ENCODE peak calls at places on chromosomes 2 and 18, in ten cellular contexts. H, P, W, A, E, I, M, R, O and S are unnamed samples.

GRCh38 chr2:75528221-75528977 is 32.3 kb downstream of the EVA1A start:
- DNase-seq in O (no peak), A (no peak), E (no peak), P (peak; percentile 24), I (no peak), H (no peak), W (no peak), R (no peak), M (no peak), S (no peak)

GRCh38 chr2:120647487-120647886 is 88.2 kb upstream of the GLI2 start:
- DNase-seq in A (no peak), P (no peak), I (no peak), R (no peak), H (no peak), O (no peak), M (peak; percentile 59), E (peak; percentile 2), W (peak; percentile 89), S (no peak)

GRCh38 chr2:55365303-55365702 is 54.4 kb downstream of the CCDC88A start:
- DNase-seq in H (no peak), R (no peak), I (no peak), W (peak; percentile 0), O (no peak), P (no peak), M (no peak), E (no peak), A (no peak), S (no peak)

GRCh38 chr18:48949051-48949605 is 1.6 kb downstream of the SMAD7 start:
- DNase-seq in A (no peak), O (no peak), H (peak; percentile 84), W (no peak), I (no peak), P (no peak), E (no peak), M (no peak), R (peak; percentile 59), S (peak; percentile 48)

GRCh38 chr2:128661289-128661688 is 342.6 kb upstream of the HS6ST1 start:
- DNase-seq in M (no peak), O (no peak), A (no peak), W (no peak), E (peak; percentile 48), I (no peak), H (no peak), P (no peak), R (no peak), S (no peak)

GRCh38 chr2:56624181-56624580 is 440.4 kb downstream of the CCDC85A start:
- DNase-seq in M (no peak), R (no peak), W (no peak), E (no peak), O (no peak), A (no peak), P (no peak), H (no peak), I (no peak), S (no peak)

GRCh38 chr18:34884456-34884855 is 156.8 kb upstream of the MAPRE2 start:
- DNase-seq in E (no peak), I (no peak), O (no peak), P (no peak), H (no peak), R (no peak), A (no peak), M (no peak), W (no peak), S (no peak)

GRCh38 chr2:158403237-158403636 is 53.3 kb downstream of the CCDC148 start:
- DNase-seq in O (no peak), I (no peak), P (no peak), W (peak; percentile 3), E (no peak), R (no peak), M (no peak), A (no peak), H (no peak), S (no peak)

GRCh38 chr18:58996131-58996632 is 131.5 kb downstream of the ZNF532 start:
- DNase-seq in O (no peak), P (no peak), E (no peak), A (peak; percentile 38), R (no peak), M (peak; percentile 96), H (no peak), I (no peak), W (peak; percentile 91), S (no peak)

GRCh38 chr2:71933467-71934319 is 214.0 kb downstream of the CYP26B1 start:
- DNase-seq in E (peak; percentile 55), H (no peak), M (peak; percentile 58), W (no peak), R (no peak), O (no peak), A (no peak), P (no peak), I (no peak), S (no peak)

GRCh38 chr18:43012951-43013350 is 102.5 kb downstream of the RIT2 start:
- DNase-seq in P (no peak), A (no peak), H (no peak), E (no peak), M (peak; percentile 80), O (no peak), R (no peak), W (no peak), I (no peak), S (no peak)

GRCh38 chr2:150750726-150751125 is 263.3 kb upstream of the RND3 start:
- DNase-seq in A (no peak), H (no peak), R (no peak), O (no peak), I (no peak), W (no peak), M (no peak), P (no peak), E (no peak), S (no peak)

GRCh38 chr2:222844323-222844722 is 16.5 kb upstream of the ACSL3 start:
- DNase-seq in W (peak; percentile 96), R (no peak), I (no peak), A (peak; percentile 53), E (no peak), H (no peak), M (peak; percentile 95), O (no peak), P (no peak), S (no peak)

GRCh38 chr18:2997846-2998599 is 14.9 kb downstream of the LPIN2 start:
- DNase-seq in H (no peak), R (no peak), E (no peak), O (no peak), P (no peak), M (no peak), A (no peak), W (no peak), I (no peak), S (no peak)

GRCh38 chr2:80304522-80304878 is at the start of gene LRRTM1:
- DNase-seq in O (no peak), E (peak; percentile 67), M (no peak), P (no peak), A (no peak), I (no peak), H (peak; percentile 61), W (no peak), R (peak; percentile 12), S (no peak)

GRCh38 chr2:1571477-1572417 is 158.5 kb downstream of the TPO start:
- DNase-seq in E (no peak), W (no peak), R (no peak), O (no peak), I (no peak), A (no peak), P (no peak), H (no peak), M (no peak), S (no peak)

GRCh38 chr2:47119001-47119400 is 36.1 kb downstream of the STPG4 start:
- DNase-seq in E (no peak), H (no peak), R (no peak), P (no peak), I (no peak), W (peak; percentile 89), M (peak; percentile 70), A (no peak), O (no peak), S (no peak)

GRCh38 chr2:231397011-231397927 is 1.8 kb downstream of the B3GNT7 start:
- DNase-seq in O (no peak), P (no peak), A (no peak), R (no peak), I (no peak), M (no peak), E (no peak), W (no peak), H (peak; percentile 53), S (no peak)

GRCh38 chr2:139744273-139744672 is 964.1 kb upstream of the NXPH2 start:
- DNase-seq in A (no peak), E (no peak), I (no peak), P (no peak), R (no peak), W (no peak), O (no peak), M (no peak), H (no peak), S (no peak)
- TF ChIP-seq CTCF in A (no peak), E (no peak), I (no peak), P (no peak), R (no peak), W (no peak), O (no peak), M (no peak), H (no peak), S (no peak)

GRCh38 chr2:226730487-226730886 is 69.1 kb downstream of the IRS1 start:
- DNase-seq in P (no peak), W (peak; percentile 54), O (no peak), M (no peak), H (no peak), E (no peak), R (no peak), A (no peak), I (no peak), S (no peak)
- TF ChIP-seq CTCF in P (no peak), W (peak; percentile 30), O (no peak), M (peak; percentile 4), H (no peak), E (no peak), R (peak; percentile 48), A (peak; percentile 17), I (no peak), S (no peak)

DNA sequence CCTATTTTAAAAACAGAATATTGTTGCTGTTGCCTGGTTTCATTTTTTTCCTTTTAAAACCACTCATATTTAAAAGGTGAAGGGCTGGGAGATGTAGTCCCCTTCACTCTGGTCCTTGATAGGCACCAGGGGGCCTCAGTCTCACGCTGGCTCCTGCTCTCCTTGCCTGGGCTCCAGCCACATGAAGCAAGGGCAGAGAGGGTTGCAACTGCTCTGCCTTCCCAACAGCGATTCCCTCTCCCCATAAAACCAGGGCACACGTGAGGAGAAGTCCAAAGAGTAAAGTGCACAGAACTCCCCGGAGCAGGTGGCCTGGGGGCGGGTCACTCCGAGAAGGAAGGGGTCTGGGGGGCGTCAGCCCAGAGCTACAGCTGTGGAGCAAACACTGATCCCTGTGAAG is 12.8 kb downstream of the TMEM127 start:
- DNase-seq in M (no peak), W (no peak), I (no peak), R (no peak), H (no peak), E (no peak), O (no peak), P (no peak), A (no peak), S (no peak)
- TF ChIP-seq CTCF in M (no peak), W (no peak), I (no peak), R (peak; percentile 29), H (no peak), E (no peak), O (no peak), P (no peak), A (no peak), S (no peak)

DNA sequence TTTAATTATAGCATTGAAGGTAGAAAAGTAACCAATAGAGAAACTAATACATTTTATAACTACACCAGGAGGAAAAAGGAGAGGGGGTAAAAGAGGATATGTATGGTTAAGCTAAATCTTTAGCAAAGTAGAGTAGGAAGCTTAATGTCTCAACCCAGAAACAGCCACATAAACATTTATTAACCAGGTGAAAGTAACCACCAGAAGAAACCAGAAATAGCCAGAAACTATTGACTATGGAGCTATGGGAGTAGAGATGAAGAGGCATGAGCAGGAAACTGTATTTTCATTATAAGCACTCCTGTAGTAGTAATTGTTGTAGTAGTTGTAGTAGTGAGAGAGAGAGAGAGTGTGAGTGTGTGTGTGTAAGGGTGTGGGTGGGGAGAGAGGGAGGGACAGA is 617.5 kb upstream of the CHAC2 start:
- DNase-seq in R (no peak), P (no peak), E (no peak), A (no peak), W (no peak), M (no peak), O (no peak), H (no peak), I (no peak), S (no peak)
- TF ChIP-seq CTCF in R (no peak), P (no peak), E (no peak), A (no peak), W (no peak), M (no peak), O (no peak), H (no peak), I (no peak), S (no peak)